ENCODE peak calls at places on chromosomes 5 and 9, in four cellular contexts. K is HCT116, Q is sigmoid colon, P is A673. A is an unnamed sample.

GRCh38 chr5:54234304-54234938 is 76.0 kb downstream of the ARL15 start:
- DNase-seq in K (no peak), Q (no peak), P (peak), A (peak)

GRCh38 chr9:131104016-131104740 is 7.8 kb downstream of the AIF1L start:
- DNase-seq in K (no peak), Q (no peak), P (no peak), A (no peak)

GRCh38 chr9:113298924-113299770 is 4.0 kb downstream of the RNF183 start:
- DNase-seq in K (no peak), Q (no peak), P (no peak), A (no peak)

GRCh38 chr5:10637944-10638343 is 74.1 kb downstream of the ANKRD33B start:
- DNase-seq in K (no peak), Q (no peak), P (no peak), A (no peak)

GRCh38 chr5:143592648-143593047 is 189.2 kb upstream of the NR3C1 start:
- DNase-seq in K (no peak), Q (no peak), P (peak), A (no peak)

GRCh38 chr9:92917176-92917800 is 30.0 kb upstream of the FGD3 start:
- DNase-seq in K (no peak), Q (no peak), P (no peak), A (no peak)

GRCh38 chr9:92722386-92723298 is 42.0 kb downstream of the BICD2 start:
- DNase-seq in K (no peak), Q (no peak), P (no peak), A (no peak)

GRCh38 chr9:135305546-135306180 is 173.9 kb upstream of the PPP1R26 start:
- DNase-seq in K (no peak), Q (no peak), P (no peak), A (no peak)

GRCh38 chr5:50767588-50767987 is 101.2 kb downstream of the PARP8 start:
- DNase-seq in K (no peak), Q (no peak), P (no peak), A (peak)

GRCh38 chr9:134962065-134962997 is 44.6 kb upstream of the FCN1 start:
- DNase-seq in K (no peak), Q (peak), P (no peak), A (no peak)

GRCh38 chr5:43680286-43680685 is 77.3 kb downstream of the NNT start:
- DNase-seq in K (no peak), Q (no peak), P (peak), A (no peak)

GRCh38 chr9:33466565-33467495 is 6.9 kb downstream of the NOL6 start:
- DNase-seq in K (no peak), Q (peak), P (peak), A (peak)

GRCh38 chr5:147737921-147738320 is 44.6 kb downstream of the JAKMIP2 start:
- DNase-seq in K (no peak), Q (no peak), P (no peak), A (no peak)

GRCh38 chr9:137236936-137237421 is 4.1 kb upstream of the TUBB4B start:
- DNase-seq in K (no peak), Q (no peak), P (no peak), A (no peak)

GRCh38 chr5:173327948-173328895 is at the start of gene STC2:
- DNase-seq in K (peak), Q (peak), P (peak), A (peak)

GRCh38 chr9:38016375-38017120 is 52.5 kb downstream of the SHB start:
- DNase-seq in K (no peak), Q (no peak), P (no peak), A (peak)

GRCh38 chr9:84349706-84350105 is 9.1 kb upstream of the SLC28A3 start:
- DNase-seq in K (no peak), Q (no peak), P (no peak), A (no peak)

GRCh38 chr9:103714992-103715391 is 379.1 kb upstream of the SMC2 start:
- DNase-seq in K (no peak), Q (no peak), P (no peak), A (no peak)

GRCh38 chr9:14865206-14865605 is 45.0 kb downstream of the FREM1 start:
- DNase-seq in K (no peak), Q (no peak), P (no peak), A (no peak)

GRCh38 chr5:152938630-152939029 is 533.6 kb upstream of the NMUR2 start:
- DNase-seq in K (no peak), Q (no peak), P (no peak), A (no peak)

GRCh38 chr9:77909306-77909705 is 122.3 kb downstream of the GNAQ start:
- DNase-seq in K (no peak), Q (no peak), P (no peak), A (no peak)

GRCh38 chr9:136075881-136076678 is 19.0 kb downstream of the NACC2 start:
- DNase-seq in K (no peak), Q (peak), P (no peak), A (no peak)

GRCh38 chr5:148145916-148146315 is 22.4 kb upstream of the SPINK14 start:
- DNase-seq in K (no peak), Q (no peak), P (peak), A (peak)

GRCh38 chr9:92294297-92294676 is 790 bp upstream of the IARS1 start:
- DNase-seq in K (no peak), Q (peak), P (peak), A (no peak)

GRCh38 chr5:131460867-131461572 is 174.0 kb downstream of the RAPGEF6 start:
- DNase-seq in K (no peak), Q (no peak), P (peak), A (peak)

DNA sequence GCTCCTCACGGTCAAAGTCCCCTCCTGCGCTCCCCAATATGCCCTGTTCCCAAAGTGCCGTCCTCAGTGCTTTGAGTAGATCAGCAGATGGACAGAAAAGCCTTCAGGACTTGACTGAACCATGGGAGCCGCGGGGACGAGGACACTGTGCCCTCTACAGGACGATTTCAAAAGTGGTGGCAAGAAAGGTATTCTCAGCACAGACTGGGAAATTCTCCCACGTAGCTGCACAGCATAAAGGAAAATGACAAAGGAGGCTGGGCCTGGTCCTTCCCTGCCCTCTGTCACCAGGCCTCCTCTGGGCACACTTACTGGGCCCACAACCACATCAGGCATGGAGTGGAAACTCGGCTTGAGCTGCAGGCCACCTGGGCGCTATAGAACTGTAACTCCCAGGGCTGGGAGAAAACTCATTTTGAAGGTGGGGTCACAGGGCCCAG is 16.7 kb upstream of the MTMR12 start:
- DNase-seq in K (peak), Q (peak), P (peak), A (peak)
- TF ChIP-seq CTCF in K (peak), Q (peak), P (peak), A (peak)

GRCh38 chr5:65010841-65011240 is 242.1 kb downstream of the CWC27 start:
- DNase-seq in K (no peak), Q (no peak), P (no peak), A (no peak)
- H3K27ac ChIP-seq in K (no peak), Q (no peak), P (no peak), A (no peak)

GRCh38 chr9:36632892-36633291 is 60.2 kb downstream of the MELK start:
- DNase-seq in K (peak), Q (no peak), P (peak), A (peak)
- TF ChIP-seq CTCF in K (peak), Q (peak), P (peak), A (peak)

GRCh38 chr9:127539259-127539981 is 72.7 kb upstream of the STXBP1 start:
- DNase-seq in K (no peak), Q (no peak), P (no peak), A (peak)

GRCh38 chr9:127541865-127542264 is 70.2 kb upstream of the STXBP1 start:
- DNase-seq in K (no peak), Q (peak), P (no peak), A (peak)

GRCh38 chr9:127539982-127540663 is 72.0 kb upstream of the STXBP1 start:
- DNase-seq in K (no peak), Q (no peak), P (no peak), A (no peak)

GRCh38 chr9:127540664-127541041 is 71.4 kb upstream of the STXBP1 start:
- DNase-seq in K (no peak), Q (no peak), P (no peak), A (no peak)

DNA sequence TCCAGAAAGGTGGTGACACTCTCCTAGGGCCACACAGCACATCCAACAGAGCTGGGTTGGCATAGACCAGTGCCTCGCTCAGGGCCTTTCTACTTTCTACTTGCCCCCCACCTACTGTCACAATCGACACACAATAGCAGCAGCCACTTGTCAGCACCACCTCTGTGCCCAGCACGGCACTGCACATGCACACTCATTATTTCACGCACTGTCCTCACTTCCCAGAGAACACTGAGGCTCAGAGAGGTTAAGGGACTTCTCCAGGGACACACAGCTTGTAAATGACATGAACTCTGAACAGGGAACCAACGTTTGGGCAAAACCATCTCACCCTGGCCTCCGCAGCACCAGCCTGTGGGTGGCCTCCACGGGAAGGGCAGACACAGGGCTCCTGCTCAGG is 70.9 kb upstream of the STXBP1 start:
- DNase-seq in K (no peak), Q (no peak), P (no peak), A (no peak)
- H3K27ac ChIP-seq in K (no peak), Q (peak), P (no peak), A (no peak)

GRCh38 chr5:4563400-4563799 is 576.7 kb upstream of the ADAMTS16 start:
- DNase-seq in K (no peak), Q (no peak), P (no peak), A (no peak)
- TF ChIP-seq CTCF in K (no peak), Q (no peak), P (no peak), A (no peak)

GRCh38 chr5:151671979-151672378 is 14.7 kb downstream of the SPARC start:
- DNase-seq in K (no peak), Q (no peak), P (peak), A (peak)
- H3K27ac ChIP-seq in K (no peak), Q (peak), P (peak), A (no peak)

DNA sequence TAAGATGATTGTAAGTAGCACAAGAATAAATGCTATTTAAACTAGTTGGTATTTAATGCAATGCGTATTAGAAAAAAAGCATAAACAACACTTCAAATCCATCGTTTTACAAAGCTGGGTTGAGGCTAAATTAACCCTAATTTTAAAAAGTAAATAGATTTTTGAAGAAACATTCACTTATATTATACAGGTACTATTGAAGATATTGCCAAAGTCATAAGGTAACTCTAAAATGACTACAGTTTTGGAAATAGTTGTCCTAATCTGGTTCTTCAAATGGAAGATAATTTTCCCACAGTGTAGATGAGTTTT is 20.1 kb downstream of the SLC38A9 start:
- DNase-seq in K (no peak), Q (no peak), P (no peak), A (no peak)
- TF ChIP-seq CTCF in K (no peak), Q (no peak), P (peak), A (no peak)

GRCh38 chr5:55303238-55303690 is 4.2 kb downstream of the DHX29 start:
- DNase-seq in K (no peak), Q (no peak), P (no peak), A (no peak)
- H3K27ac ChIP-seq in K (no peak), Q (peak), P (no peak), A (no peak)

GRCh38 chr9:96651626-96652025 is 3.5 kb downstream of the PRXL2C start:
- DNase-seq in K (no peak), Q (no peak), P (peak), A (peak)
- TF ChIP-seq CTCF in K (peak), Q (no peak), P (peak), A (peak)

A was measured in cardiac muscle cell.